ENCODE peak calls at places on chromosomes 3 and 15, in six cellular contexts. P, T, K, V, W and H are unnamed samples.

GRCh38 chr15:25185156-25185710 is 230.4 kb downstream of the SNRPN start:
- DNase-seq in P (no peak), T (peak), K (no peak), V (no peak), W (peak), H (no peak)

GRCh38 chr3:99871231-99871898 is 53.7 kb downstream of the CMSS1 start:
- DNase-seq in P (no peak), T (no peak), K (no peak), V (no peak), W (no peak), H (no peak)

GRCh38 chr3:10772230-10773161 is 43.5 kb upstream of the SLC6A11 start:
- DNase-seq in P (no peak), T (peak), K (no peak), V (no peak), W (no peak), H (peak)

GRCh38 chr3:158053386-158053785 is 52.8 kb downstream of the SHOX2 start:
- DNase-seq in P (no peak), T (no peak), K (no peak), V (no peak), W (no peak), H (no peak)

GRCh38 chr15:92467245-92467644 is 73.6 kb downstream of the ST8SIA2 start:
- DNase-seq in P (no peak), T (no peak), K (no peak), V (no peak), W (no peak), H (no peak)

GRCh38 chr15:52922871-52923270 is 132.7 kb upstream of the ONECUT1 start:
- DNase-seq in P (no peak), T (no peak), K (no peak), V (no peak), W (no peak), H (no peak)

GRCh38 chr15:79724312-79724711 is 172.5 kb downstream of the MTHFS start:
- DNase-seq in P (no peak), T (no peak), K (no peak), V (no peak), W (no peak), H (peak)

GRCh38 chr3:78972617-78973301 is 795.0 kb downstream of the ROBO1 start:
- DNase-seq in P (no peak), T (no peak), K (no peak), V (no peak), W (no peak), H (no peak)

GRCh38 chr15:88769161-88769971 is 33.9 kb upstream of the ACAN start:
- DNase-seq in P (no peak), T (no peak), K (no peak), V (no peak), W (no peak), H (no peak)

GRCh38 chr3:60190073-60190472 is 1061.2 kb downstream of the FHIT start:
- DNase-seq in P (no peak), T (no peak), K (no peak), V (no peak), W (no peak), H (no peak)

GRCh38 chr15:64845183-64845611 is 3.5 kb downstream of the PLEKHO2 start:
- DNase-seq in P (peak), T (peak), K (no peak), V (no peak), W (no peak), H (peak)

GRCh38 chr3:11230807-11231206 is 41.4 kb upstream of the ATG7 start:
- DNase-seq in P (no peak), T (no peak), K (no peak), V (no peak), W (no peak), H (no peak)

GRCh38 chr3:143885803-143886427 is 37.6 kb upstream of the SLC9A9 start:
- DNase-seq in P (no peak), T (no peak), K (no peak), V (no peak), W (no peak), H (peak)

GRCh38 chr3:157174265-157174615 is 14.3 kb upstream of the CCNL1 start:
- DNase-seq in P (peak), T (peak), K (no peak), V (no peak), W (no peak), H (no peak)

GRCh38 chr3:55285156-55285555 is 201.9 kb downstream of the WNT5A start:
- DNase-seq in P (no peak), T (no peak), K (no peak), V (no peak), W (no peak), H (no peak)

GRCh38 chr15:34914316-34914715 is 55.2 kb downstream of the AQR start:
- DNase-seq in P (no peak), T (no peak), K (no peak), V (no peak), W (no peak), H (no peak)

GRCh38 chr15:69482686-69483256 is 30.2 kb downstream of the RPLP1 start:
- DNase-seq in P (no peak), T (no peak), K (peak), V (no peak), W (no peak), H (no peak)

GRCh38 chr3:156474560-156475389 is 80.1 kb downstream of the SSR3 start:
- DNase-seq in P (no peak), T (no peak), K (no peak), V (no peak), W (no peak), H (peak)

GRCh38 chr3:4834403-4834866 is 144.8 kb upstream of the BHLHE40 start:
- DNase-seq in P (no peak), T (peak), K (no peak), V (no peak), W (no peak), H (peak)

GRCh38 chr3:133941390-133941789 is 45.7 kb upstream of the RAB6B start:
- DNase-seq in P (peak), T (peak), K (no peak), V (no peak), W (no peak), H (no peak)

GRCh38 chr3:13124631-13125030 is 51.4 kb upstream of the IQSEC1 start:
- DNase-seq in P (no peak), T (peak), K (no peak), V (no peak), W (peak), H (no peak)

GRCh38 chr3:185935465-185936263 is 2.1 kb downstream of the TRA2B start:
- DNase-seq in P (no peak), T (no peak), K (no peak), V (no peak), W (no peak), H (no peak)

GRCh38 chr3:151393146-151393831 is 8.7 kb upstream of the P2RY12 start:
- DNase-seq in P (no peak), T (no peak), K (no peak), V (no peak), W (no peak), H (no peak)

GRCh38 chr15:61921093-61921492 is 139.2 kb downstream of the VPS13C start:
- DNase-seq in P (no peak), T (no peak), K (no peak), V (no peak), W (no peak), H (no peak)

GRCh38 chr3:116863842-116864626 is 154.5 kb downstream of the TUSC7 start:
- DNase-seq in P (no peak), T (no peak), K (no peak), V (no peak), W (no peak), H (peak)

GRCh38 chr3:184230603-184231528 is 1.5 kb downstream of the VWA5B2 start:
- DNase-seq in P (no peak), T (no peak), K (peak), V (no peak), W (no peak), H (no peak)

GRCh38 chr3:72093270-72093669 is 308.3 kb upstream of the PROK2 start:
- DNase-seq in P (no peak), T (no peak), K (no peak), V (no peak), W (no peak), H (no peak)

GRCh38 chr3:65500398-65501306 is 538.1 kb downstream of the MAGI1 start:
- DNase-seq in P (no peak), T (no peak), K (no peak), V (no peak), W (no peak), H (no peak)

GRCh38 chr3:109127533-109127932 is 9.0 kb upstream of the C3orf85 start:
- DNase-seq in P (no peak), T (no peak), K (no peak), V (no peak), W (no peak), H (no peak)

GRCh38 chr15:41607033-41607432 is 48.0 kb downstream of the TYRO3 start:
- DNase-seq in P (no peak), T (no peak), K (no peak), V (no peak), W (no peak), H (no peak)

GRCh38 chr3:35224571-35225280 is 414.6 kb upstream of the ARPP21 start:
- DNase-seq in P (no peak), T (no peak), K (no peak), V (no peak), W (no peak), H (no peak)

GRCh38 chr15:31332020-31332680 is 5.5 kb downstream of the KLF13 start:
- DNase-seq in P (no peak), T (peak), K (no peak), V (no peak), W (peak), H (peak)

GRCh38 chr3:69542265-69543079 is 156.6 kb upstream of the FRMD4B start:
- DNase-seq in P (peak), T (peak), K (no peak), V (no peak), W (no peak), H (no peak)

GRCh38 chr3:172612871-172613678 is 89.8 kb upstream of the TNFSF10 start:
- DNase-seq in P (peak), T (no peak), K (no peak), V (no peak), W (no peak), H (no peak)

GRCh38 chr3:178289544-178290160 is 246.6 kb upstream of the KCNMB2 start:
- DNase-seq in P (peak), T (no peak), K (no peak), V (peak), W (no peak), H (no peak)

GRCh38 chr3:85167576-85167975 is 208.8 kb downstream of the CADM2 start:
- DNase-seq in P (no peak), T (no peak), K (no peak), V (no peak), W (no peak), H (no peak)

GRCh38 chr3:21718943-21719591 is 31.9 kb downstream of the ZNF385D start:
- DNase-seq in P (no peak), T (no peak), K (no peak), V (no peak), W (no peak), H (no peak)

GRCh38 chr3:195025056-195025880 is 245.7 kb downstream of the XXYLT1 start:
- DNase-seq in P (no peak), T (no peak), K (no peak), V (no peak), W (no peak), H (no peak)

GRCh38 chr3:195021674-195022073 is 249.3 kb downstream of the XXYLT1 start:
- DNase-seq in P (no peak), T (no peak), K (no peak), V (no peak), W (no peak), H (no peak)

GRCh38 chr3:195023576-195023975 is 247.4 kb downstream of the XXYLT1 start:
- DNase-seq in P (no peak), T (no peak), K (no peak), V (no peak), W (no peak), H (no peak)

GRCh38 chr3:195025881-195026200 is 245.1 kb downstream of the XXYLT1 start:
- DNase-seq in P (no peak), T (no peak), K (peak), V (no peak), W (no peak), H (no peak)

DNA sequence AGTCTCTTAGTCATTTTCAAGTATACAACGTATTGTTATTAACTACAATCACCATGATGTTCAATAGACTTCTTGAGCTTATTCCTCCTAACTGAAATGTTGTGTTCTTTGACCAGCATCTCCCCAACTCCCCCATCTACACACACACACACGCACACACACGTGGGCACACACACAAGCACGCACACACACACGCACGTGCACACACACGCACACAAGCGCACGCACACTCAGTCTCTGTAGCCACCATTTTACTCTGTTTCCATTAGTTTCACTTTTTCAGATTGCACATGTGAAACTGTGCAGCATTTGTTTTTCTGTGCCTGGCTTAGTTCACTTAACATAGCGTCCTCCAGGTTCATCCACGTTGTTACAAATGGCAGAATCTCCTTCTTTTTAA is 247.0 kb downstream of the XXYLT1 start:
- DNase-seq in P (no peak), T (no peak), K (no peak), V (no peak), W (no peak), H (no peak)
- TF ChIP-seq POLR2A in P (no peak), T (no peak), K (no peak), V (no peak), W (no peak), H (no peak)

GRCh38 chr3:32782417-32782816 is 35.4 kb upstream of the TRIM71 start:
- DNase-seq in P (no peak), T (no peak), K (no peak), V (no peak), W (no peak), H (peak)

GRCh38 chr3:32781211-32781968 is 36.4 kb upstream of the TRIM71 start:
- DNase-seq in P (peak), T (peak), K (peak), V (peak), W (peak), H (peak)

GRCh38 chr3:32780735-32781210 is 37.0 kb upstream of the TRIM71 start:
- DNase-seq in P (peak), T (peak), K (no peak), V (no peak), W (peak), H (peak)

GRCh38 chr3:32778389-32778788 is 39.4 kb upstream of the TRIM71 start:
- DNase-seq in P (no peak), T (no peak), K (no peak), V (no peak), W (no peak), H (peak)

GRCh38 chr3:32780071-32780734 is 37.6 kb upstream of the TRIM71 start:
- DNase-seq in P (no peak), T (no peak), K (no peak), V (no peak), W (no peak), H (no peak)
- H3K4me3 ChIP-seq in P (no peak), T (no peak), K (peak), V (no peak), W (peak), H (no peak)

DNA sequence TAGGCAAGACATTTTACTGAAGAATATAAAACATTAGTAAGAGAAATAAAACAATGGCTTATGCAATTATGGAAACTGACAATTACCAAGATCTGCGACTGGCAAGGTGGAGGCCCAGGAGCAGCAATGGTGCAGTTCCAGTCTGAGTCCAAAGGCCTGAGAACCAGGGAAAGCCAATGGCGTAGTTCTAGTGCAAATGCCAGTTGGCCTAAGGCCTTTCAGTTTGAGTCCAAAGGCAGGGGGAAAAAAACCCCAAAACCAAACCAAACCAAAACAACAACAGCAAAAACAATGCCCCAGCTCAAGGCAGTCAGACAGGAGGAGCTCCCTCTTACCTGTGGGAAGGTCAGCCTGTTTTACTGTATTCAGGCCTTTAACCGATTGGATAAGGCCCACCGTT is 72.6 kb downstream of the ST6GAL1 start:
- DNase-seq in P (no peak), T (no peak), K (no peak), V (no peak), W (no peak), H (no peak)
- TF ChIP-seq CTCF in P (no peak), T (no peak), K (no peak), V (no peak), W (no peak), H (no peak)

DNA sequence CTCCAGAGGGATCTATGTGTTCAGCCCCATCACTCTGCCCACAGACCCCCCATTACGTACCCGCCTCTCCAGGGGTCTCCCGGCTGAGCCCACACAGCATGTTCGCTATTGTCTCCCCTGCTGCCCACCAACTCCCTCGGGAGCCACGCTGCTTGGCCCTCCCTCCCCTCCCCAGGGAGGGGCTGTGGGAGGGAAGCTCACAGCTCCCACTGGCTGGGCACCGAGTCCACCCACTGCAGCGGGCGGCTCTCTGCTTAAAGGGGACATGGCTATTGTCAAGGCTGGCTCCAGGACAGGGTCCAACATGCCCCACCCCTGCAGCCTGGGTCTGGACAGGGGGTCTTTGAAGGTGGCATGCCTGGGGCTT is at the start of gene GRIP2:
- DNase-seq in P (no peak), T (peak), K (no peak), V (no peak), W (no peak), H (no peak)
- TF ChIP-seq POLR2A in P (no peak), T (no peak), K (no peak), V (no peak), W (no peak), H (no peak)

DNA sequence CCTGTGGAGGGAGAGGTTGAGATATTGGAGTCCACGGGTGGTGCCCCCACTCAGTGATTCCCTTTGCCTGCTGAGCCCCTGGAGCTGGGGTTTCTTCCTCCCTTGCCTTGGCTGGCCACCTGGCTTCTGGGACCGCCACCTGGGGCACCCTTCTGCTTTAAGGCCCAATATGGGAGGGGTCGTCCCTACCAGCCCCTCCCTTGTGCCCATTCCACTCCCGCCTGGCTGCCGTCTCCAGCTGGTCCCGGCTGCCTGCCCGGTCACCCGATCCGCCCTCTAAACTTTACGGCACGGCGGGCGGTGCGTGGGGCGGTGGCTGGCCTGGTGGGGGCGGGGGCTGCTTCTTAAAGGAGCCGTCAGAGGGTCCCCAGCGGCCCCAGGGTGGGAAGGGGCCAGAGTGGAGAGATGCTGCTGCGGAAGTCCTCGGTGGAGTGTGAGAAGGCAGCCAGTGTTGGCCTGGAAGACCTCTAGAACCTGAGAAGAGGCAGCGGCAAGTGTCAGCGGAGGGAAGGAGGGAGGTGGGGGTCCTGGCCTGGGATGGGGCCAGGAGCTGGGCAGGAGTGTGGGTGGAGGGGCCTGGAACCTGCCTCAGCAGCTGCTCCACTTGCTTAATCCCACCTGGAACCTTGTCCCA is 1.6 kb upstream of the SEMA3B start:
- DNase-seq in P (peak), T (no peak), K (no peak), V (peak), W (peak), H (no peak)
- H3K4me3 ChIP-seq in P (peak), T (no peak), K (peak), V (peak), W (peak), H (no peak)

GRCh38 chr3:128881576-128881975 is 2.2 kb downstream of the ACAD9 start:
- DNase-seq in P (no peak), T (peak), K (no peak), V (no peak), W (no peak), H (no peak)

GRCh38 chr3:128878556-128879124 is 780 bp upstream of the ACAD9 start:
- DNase-seq in P (no peak), T (peak), K (no peak), V (peak), W (no peak), H (peak)

GRCh38 chr3:128878011-128878457 is 1.4 kb upstream of the ACAD9 start:
- DNase-seq in P (no peak), T (peak), K (no peak), V (no peak), W (no peak), H (no peak)

GRCh38 chr3:128879991-128880390 is 571 bp downstream of the ACAD9 start:
- DNase-seq in P (no peak), T (peak), K (no peak), V (no peak), W (no peak), H (no peak)

DNA sequence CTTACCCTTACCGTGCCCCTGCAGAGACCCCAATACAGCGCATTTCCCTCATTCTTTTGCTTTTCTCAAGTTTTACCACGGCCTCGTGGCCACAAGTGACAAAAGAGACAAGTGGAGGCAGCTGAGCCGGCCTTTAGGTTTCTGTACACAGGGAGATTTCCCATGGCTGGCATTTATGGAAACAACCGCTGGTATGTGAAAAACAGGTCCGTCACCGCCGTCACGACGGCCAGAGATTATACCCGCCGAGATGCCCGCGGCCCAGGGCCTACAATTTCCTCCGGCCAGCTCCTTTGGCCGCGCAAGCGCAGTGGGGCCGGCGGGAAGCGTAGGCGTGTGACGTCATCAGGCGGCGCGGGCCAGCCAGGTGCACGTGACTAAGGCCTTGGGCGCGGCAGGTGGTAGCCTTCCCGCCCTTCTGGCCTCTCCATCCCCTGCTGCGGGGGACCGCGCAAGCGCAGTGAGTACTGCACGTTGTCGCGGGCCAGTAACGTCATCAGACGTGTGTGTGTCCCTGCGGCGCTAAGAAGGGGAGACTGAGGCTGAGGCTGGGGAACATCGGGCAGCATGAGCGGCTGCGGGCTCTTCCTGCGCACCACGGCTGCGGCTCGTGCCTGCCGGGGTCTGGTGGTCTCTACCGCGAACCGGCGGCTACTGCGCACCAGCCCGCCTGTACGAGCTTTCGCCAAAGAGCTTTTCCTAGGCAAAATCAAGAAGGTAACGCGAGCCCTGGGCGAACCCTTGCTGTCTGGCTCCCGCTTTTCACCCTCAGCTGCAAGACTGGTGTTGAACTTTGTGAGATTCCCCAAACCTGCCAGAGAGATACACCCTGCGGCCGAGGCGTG is at the start of gene ACAD9:
- DNase-seq in P (peak), T (peak), K (peak), V (peak), W (peak), H (peak)
- TF ChIP-seq CTCF in P (peak), T (no peak), K (no peak), V (no peak), W (no peak), H (no peak)